ENCODE peak calls at places on chromosomes 13 and 19, in four cellular contexts. V is ovary, N is small intestine, R is breast epithelium. D is an unnamed sample.

GRCh38 chr13:89878904-89879303 is 1468.6 kb upstream of the MIR17HG start:
- DNase-seq in V (no peak), N (no peak), R (no peak), D (no peak)

GRCh38 chr13:38535271-38535670 is 151.6 kb upstream of the FREM2 start:
- DNase-seq in V (no peak), N (no peak), R (no peak), D (no peak)

GRCh38 chr13:101757446-101758039 is 305.1 kb downstream of the ITGBL1 start:
- DNase-seq in V (no peak), N (peak; percentile 5), R (no peak), D (no peak)

GRCh38 chr19:45560686-45561085 is 23.9 kb downstream of the OPA3 start:
- DNase-seq in V (no peak), N (no peak), R (no peak), D (no peak)

GRCh38 chr19:2308114-2308556 is at the start of gene LINGO3:
- DNase-seq in V (no peak), N (no peak), R (no peak), D (no peak)

GRCh38 chr19:52664461-52664860 is 26.3 kb upstream of the ZNF83 start:
- DNase-seq in V (no peak), N (no peak), R (no peak), D (no peak)

GRCh38 chr13:27137759-27138158 is 33.9 kb downstream of the USP12 start:
- DNase-seq in V (no peak), N (no peak), R (no peak), D (no peak)

GRCh38 chr13:22114630-22115311 is 443.9 kb downstream of the FGF9 start:
- DNase-seq in V (no peak), N (peak; percentile 48), R (no peak), D (no peak)

GRCh38 chr13:100517706-100518105 is 70.9 kb downstream of the GGACT start:
- DNase-seq in V (no peak), N (no peak), R (no peak), D (no peak)

GRCh38 chr19:53915000-53915399 is 5.9 kb downstream of the CACNG7 start:
- DNase-seq in V (no peak), N (no peak), R (no peak), D (no peak)

GRCh38 chr19:6270076-6270745 is 9.6 kb downstream of the MLLT1 start:
- DNase-seq in V (peak; percentile 47), N (no peak), R (no peak), D (no peak)

GRCh38 chr19:39341122-39341719 is 1.0 kb upstream of the SAMD4B start:
- DNase-seq in V (peak; percentile 58), N (no peak), R (no peak), D (no peak)

GRCh38 chr13:101331731-101332130 is 84.6 kb downstream of the NALCN start:
- DNase-seq in V (no peak), N (no peak), R (no peak), D (no peak)

GRCh38 chr13:31050486-31051400 is 111.0 kb downstream of the HSPH1 start:
- DNase-seq in V (no peak), N (no peak), R (no peak), D (peak; percentile 37)

GRCh38 chr13:114142640-114143490 is 10.4 kb upstream of the RASA3 start:
- DNase-seq in V (no peak), N (peak; percentile 42), R (no peak), D (peak; percentile 67)

GRCh38 chr19:19661675-19662251 is 1.7 kb downstream of the ATP13A1 start:
- DNase-seq in V (peak; percentile 18), N (peak; percentile 24), R (no peak), D (peak; percentile 62)

GRCh38 chr19:50777830-50778303 is 7.6 kb downstream of the GPR32 start:
- DNase-seq in V (no peak), N (no peak), R (no peak), D (no peak)

GRCh38 chr19:2691951-2692350 is 10.5 kb downstream of the GNG7 start:
- DNase-seq in V (no peak), N (no peak), R (no peak), D (no peak)

GRCh38 chr19:3570619-3571018 is 2.1 kb upstream of the HMG20B start:
- DNase-seq in V (no peak), N (no peak), R (no peak), D (no peak)

GRCh38 chr19:46727757-46728156 is 10.8 kb upstream of the PRKD2 start:
- DNase-seq in V (no peak), N (no peak), R (no peak), D (no peak)

GRCh38 chr19:46725859-46726393 is 9.0 kb upstream of the PRKD2 start:
- DNase-seq in V (no peak), N (no peak), R (no peak), D (no peak)

GRCh38 chr19:46727036-46727501 is 10.2 kb upstream of the PRKD2 start:
- DNase-seq in V (peak; percentile 47), N (no peak), R (no peak), D (no peak)

GRCh38 chr19:46725036-46725820 is 8.3 kb upstream of the PRKD2 start:
- DNase-seq in V (no peak), N (no peak), R (no peak), D (no peak)

DNA sequence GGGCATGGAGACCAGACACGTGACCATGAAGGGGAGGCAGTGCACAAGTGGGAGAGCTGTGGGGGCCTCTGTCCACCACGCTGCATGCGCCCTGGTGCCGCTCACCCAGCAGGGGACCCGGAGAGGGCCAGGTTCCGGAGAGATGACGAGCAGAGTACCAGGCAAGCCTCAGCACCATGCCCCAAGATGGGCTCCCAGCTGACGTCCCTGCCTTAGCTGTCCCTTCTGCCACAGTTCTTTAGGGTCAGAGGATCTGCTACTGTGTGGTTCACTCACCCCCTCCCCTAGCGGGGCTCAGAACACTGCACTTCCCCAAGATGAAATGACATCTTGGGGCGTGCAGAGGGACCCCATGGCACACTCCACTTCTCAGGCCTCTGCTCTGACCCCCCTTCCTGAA is 9.6 kb upstream of the PRKD2 start:
- DNase-seq in V (no peak), N (no peak), R (no peak), D (no peak)
- H3K27ac ChIP-seq in V (no peak overlapping the region), N (no peak overlapping the region), R (peak overlapping the region; percentile 38), D (no peak overlapping the region)

DNA sequence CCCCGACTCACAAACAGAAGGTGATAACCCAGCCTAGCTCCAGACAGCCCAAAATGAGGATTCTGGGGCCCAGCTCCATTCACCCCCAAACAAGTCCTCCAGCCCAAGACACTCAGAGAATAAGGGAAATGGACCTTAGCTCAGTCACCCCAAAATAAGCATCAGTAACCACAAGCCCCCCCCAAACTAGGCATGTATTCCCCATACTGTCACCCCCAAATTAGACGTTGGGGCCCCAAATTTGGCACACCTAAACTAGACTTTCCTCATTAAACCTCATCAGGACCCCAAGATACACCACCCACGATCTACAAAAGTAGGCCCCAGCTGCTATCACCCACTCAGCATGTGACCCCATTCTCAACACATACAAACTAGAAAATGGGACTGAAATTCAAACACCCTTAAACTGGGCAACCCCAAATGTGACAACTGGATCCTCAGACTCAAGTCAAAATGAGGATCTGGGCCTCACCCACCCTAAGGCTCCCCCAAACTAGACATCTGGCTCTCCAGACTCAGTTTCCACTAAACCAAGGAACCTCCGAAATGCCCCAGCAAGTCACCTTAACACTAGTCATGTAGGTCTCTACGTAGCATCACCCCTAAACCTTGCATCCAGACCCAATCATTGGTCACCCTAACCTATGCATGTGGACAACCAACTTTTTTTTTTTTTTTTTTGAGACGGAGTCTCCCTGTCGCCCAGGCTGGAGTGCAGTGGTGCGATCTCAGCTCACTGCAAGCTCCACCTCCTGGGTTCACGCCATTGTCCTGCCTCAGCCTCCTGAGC is 13.4 kb upstream of the ERFL start:
- DNase-seq in V (no peak), N (no peak), R (no peak), D (no peak)
- H3K4me3 ChIP-seq in V (no peak overlapping the region), N (no peak overlapping the region), R (no peak overlapping the region), D (no peak overlapping the region)

GRCh38 chr19:49639401-49640112 is 386 bp downstream of the RRAS start:
- DNase-seq in V (no peak), N (no peak), R (no peak), D (no peak)
- H3K27ac ChIP-seq in V (peak overlapping the region; percentile 77), N (peak overlapping the region; percentile 79), R (peak overlapping the region; percentile 99), D (peak overlapping the region; percentile 99)

DNA sequence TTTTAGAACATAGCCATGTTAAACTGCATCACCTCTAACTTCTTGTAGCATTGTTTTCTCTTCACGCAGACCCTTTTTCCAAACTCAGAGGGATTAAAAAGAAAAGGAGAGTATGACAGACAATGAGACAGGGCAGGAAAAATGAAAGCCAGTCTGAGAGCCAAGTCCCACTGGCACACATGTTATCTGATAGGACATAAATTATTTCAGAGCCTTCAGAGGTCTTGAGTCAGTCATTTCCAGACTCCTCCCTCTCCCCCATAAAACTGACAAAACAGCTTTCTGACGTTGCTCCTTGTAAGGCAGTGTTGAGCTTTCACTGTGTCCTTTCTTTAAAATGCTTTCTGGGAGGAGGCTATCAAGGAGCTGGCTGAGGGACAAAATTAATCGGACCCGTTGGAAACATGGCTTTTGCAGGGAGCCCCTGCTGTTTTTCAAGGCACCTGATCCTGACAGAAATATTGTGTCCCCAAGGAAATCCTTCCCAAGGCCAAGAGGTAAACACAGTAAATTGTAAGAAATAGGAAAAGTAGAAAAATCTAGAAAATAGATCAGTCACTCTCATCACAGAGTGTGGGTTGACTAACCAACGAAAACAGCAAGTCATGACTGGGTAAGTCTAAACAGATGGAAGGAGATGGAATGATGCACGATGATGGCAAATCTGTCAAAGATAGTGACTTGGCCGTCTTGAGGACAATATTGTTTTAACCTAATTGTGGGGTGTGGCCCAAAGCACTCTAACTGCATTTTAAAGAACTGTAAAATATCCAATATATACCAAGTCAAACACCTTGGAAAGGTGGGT is 89.7 kb downstream of the DCT start:
- DNase-seq in V (no peak), N (no peak), R (no peak), D (no peak)
- H3K4me3 ChIP-seq in V (no peak overlapping the region), N (no peak overlapping the region), R (no peak overlapping the region), D (no peak overlapping the region)

DNA sequence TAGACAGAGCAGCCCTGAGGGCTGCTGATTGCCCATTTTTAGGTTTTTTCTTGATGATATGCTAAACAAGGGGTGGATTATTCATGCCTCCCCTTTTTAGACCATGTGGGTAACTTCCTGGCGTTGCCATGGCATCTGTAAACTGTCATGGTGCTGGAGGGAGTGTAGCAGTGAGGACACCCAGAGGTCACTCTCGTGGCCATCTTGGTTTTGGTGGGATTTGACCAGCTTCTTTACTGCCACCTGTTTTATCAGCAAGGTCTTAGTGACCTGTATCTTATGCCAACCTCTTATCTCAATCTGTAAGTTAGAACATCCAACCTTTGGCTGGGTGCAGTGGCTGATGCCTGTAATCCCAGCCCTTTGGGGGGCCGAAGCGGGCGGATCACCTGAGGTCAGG is 148.0 kb downstream of the PTPRS start:
- DNase-seq in V (no peak), N (no peak), R (no peak), D (no peak)
- H3K27ac ChIP-seq in V (no peak overlapping the region), N (no peak overlapping the region), R (no peak overlapping the region), D (no peak overlapping the region)

GRCh38 chr19:11949201-11949600 is 15.6 kb upstream of the ZNF763 start:
- DNase-seq in V (no peak), N (no peak), R (no peak), D (no peak)
- H3K4me3 ChIP-seq in V (no peak overlapping the region), N (no peak overlapping the region), R (no peak overlapping the region), D (no peak overlapping the region)